ENCODE peak calls at places on chromosomes 11 and 22, in eight cellular contexts. V is kidney; O is tibial artery; L is cardiac fibroblast; G is naive thymus-derived CD8-positive, alpha-beta T cell; E is HT1080; W is NCI-H2029 treated with DMSO at 0.1 percent for 48 hours; Z is activated CD4-positive, alpha-beta T cell treated with anti-CD3 and anti-CD28 coated beads, Interleukin-2, amount 50 U/mL, for 1 hour. N is an unnamed sample.
A peak's percentile ranks its signal among the peaks of the same experiment; 100 is the strongest.

GRCh38 chr11:115499891-115500290 is 4.3 kb downstream of the CADM1 start:
- DNase-seq in V (no peak), O (no peak), L (no peak), G (no peak), E (no peak), W (no peak), Z (no peak), N (no peak)

GRCh38 chr11:92489831-92490399 is 265.3 kb downstream of the FAT3 start:
- DNase-seq in V (no peak), O (no peak), L (no peak), G (no peak), E (no peak), W (no peak), Z (no peak), N (no peak)

GRCh38 chr11:35340101-35340500 is 79.3 kb downstream of the SLC1A2 start:
- DNase-seq in V (no peak), O (no peak), L (no peak), G (no peak), E (no peak), W (no peak), Z (no peak), N (no peak)

GRCh38 chr11:3686751-3687150 is 15.6 kb upstream of the CHRNA10 start:
- DNase-seq in V (no peak), O (no peak), L (peak; percentile 21), G (no peak), E (peak; percentile 21), W (no peak), Z (no peak), N (no peak)

GRCh38 chr11:128367573-128367972 is 219.8 kb downstream of the ETS1 start:
- DNase-seq in V (peak; percentile 21), O (no peak), L (no peak), G (no peak), E (no peak), W (peak; percentile 20), Z (no peak), N (no peak)

GRCh38 chr11:17595526-17596309 is 48.7 kb downstream of the OTOG start:
- DNase-seq in V (peak; percentile 17), O (peak; percentile 49), L (no peak), G (no peak), E (no peak), W (no peak), Z (no peak), N (no peak)

GRCh38 chr22:19446603-19447387 is 716 bp downstream of the C22orf39 start:
- DNase-seq in V (no peak), O (no peak), L (no peak), G (no peak), E (no peak), W (no peak), Z (no peak), N (no peak)

GRCh38 chr11:66142370-66143263 is 72.5 kb downstream of the PACS1 start:
- DNase-seq in V (no peak), O (no peak), L (peak; percentile 69), G (no peak), E (no peak), W (no peak), Z (no peak), N (no peak)

GRCh38 chr11:130192845-130193267 is 33.3 kb downstream of the ST14 start:
- DNase-seq in V (no peak), O (no peak), L (no peak), G (no peak), E (no peak), W (no peak), Z (no peak), N (no peak)

GRCh38 chr11:79184285-79184684 is 256.5 kb downstream of the TENM4 start:
- DNase-seq in V (no peak), O (no peak), L (no peak), G (no peak), E (no peak), W (no peak), Z (no peak), N (no peak)

GRCh38 chr11:128924618-128925017 is 18.1 kb downstream of the TP53AIP1 start:
- DNase-seq in V (no peak), O (no peak), L (no peak), G (no peak), E (no peak), W (no peak), Z (no peak), N (no peak)

GRCh38 chr22:35894937-35895708 is 133.5 kb downstream of the RBFOX2 start:
- DNase-seq in V (no peak), O (peak; percentile 77), L (peak; percentile 84), G (no peak), E (no peak), W (no peak), Z (no peak), N (peak; percentile 75)

GRCh38 chr11:67436459-67437081 is 912 bp downstream of the PTPRCAP start:
- DNase-seq in V (peak; percentile 78), O (peak; percentile 79), L (peak; percentile 21), G (peak; percentile 62), E (no peak), W (no peak), Z (peak; percentile 60), N (no peak)

GRCh38 chr22:17009640-17010291 is 1.7 kb upstream of the GAB4 start:
- DNase-seq in V (no peak), O (no peak), L (no peak), G (no peak), E (no peak), W (no peak), Z (no peak), N (no peak)

GRCh38 chr11:59957094-59957493 is 6.7 kb upstream of the OOSP4A start:
- DNase-seq in V (no peak), O (no peak), L (peak; percentile 2), G (no peak), E (peak; percentile 8), W (no peak), Z (no peak), N (peak; percentile 25)

GRCh38 chr11:15006139-15006759 is 34.1 kb upstream of the CALCA start:
- DNase-seq in V (no peak), O (no peak), L (peak; percentile 76), G (peak; percentile 21), E (peak; percentile 54), W (peak; percentile 53), Z (no peak), N (peak; percentile 34)

GRCh38 chr22:20995329-20996030 is 6.4 kb downstream of the THAP7 start:
- DNase-seq in V (peak; percentile 73), O (no peak), L (no peak), G (no peak), E (no peak), W (no peak), Z (no peak), N (no peak)